ENCODE peak calls at places on chromosomes 4 and X, in nine cellular contexts. H is tibial nerve; B is transverse colon; D is CD8-positive, alpha-beta T cell; O is suprapubic skin; S is IMR-90; X is fibroblast of lung; T is heart right ventricle; F is kidney. E is an unnamed sample.
A peak's percentile ranks its signal among the peaks of the same experiment; 100 is the strongest.

GRCh38 chr4:2042947-2043395 is 16.2 kb upstream of the NAT8L start:
- DNase-seq in H (no peak), B (no peak), D (no peak), O (peak; percentile 67), S (no peak), X (no peak), T (no peak), F (peak; percentile 41), E (no peak)

GRCh38 chr4:169640261-169640880 is 20.0 kb downstream of the CLCN3 start:
- DNase-seq in H (no peak), B (no peak), D (no peak), O (no peak), S (peak; percentile 91), X (peak; percentile 67), T (no peak), F (no peak), E (no peak)

GRCh38 chr4:7460591-7460990 is 25.9 kb upstream of the PSAPL1 start:
- DNase-seq in H (peak; percentile 31), B (no peak), D (no peak), O (no peak), S (peak; percentile 7), X (peak; percentile 1), T (peak; percentile 31), F (no peak), E (no peak)

GRCh38 chr4:105520819-105521790 is 31.3 kb upstream of the ARHGEF38 start:
- DNase-seq in H (peak; percentile 69), B (peak; percentile 45), D (no peak), O (no peak), S (peak; percentile 32), X (peak; percentile 42), T (peak; percentile 27), F (no peak), E (peak; percentile 36)

GRCh38 chr4:186823989-186824388 is 100.3 kb upstream of the FAT1 start:
- DNase-seq in H (no peak), B (no peak), D (no peak), O (no peak), S (peak; percentile 87), X (peak; percentile 46), T (no peak), F (no peak), E (no peak)

GRCh38 chr4:83340692-83341343 is 6.2 kb upstream of the HPSE start:
- DNase-seq in H (no peak), B (no peak), D (peak; percentile 20), O (no peak), S (no peak), X (no peak), T (no peak), F (no peak), E (no peak)

GRCh38 chrX:87517571-87518141 is at the start of gene KLHL4:
- DNase-seq in H (no peak), B (no peak), D (peak; percentile 5), O (no peak), S (peak; percentile 74), X (peak; percentile 97), T (peak; percentile 28), F (no peak), E (peak; percentile 82)

GRCh38 chr4:24843121-24843520 is 47.7 kb downstream of the SOD3 start:
- DNase-seq in H (no peak), B (no peak), D (no peak), O (no peak), S (no peak), X (no peak), T (no peak), F (no peak), E (no peak)

GRCh38 chr4:41881931-41882621 is 53.2 kb upstream of the TMEM33 start:
- DNase-seq in H (no peak), B (no peak), D (no peak), O (no peak), S (no peak), X (no peak), T (no peak), F (no peak), E (no peak)

GRCh38 chr4:113371061-113371460 is 321.6 kb downstream of the ANK2 start:
- DNase-seq in H (no peak), B (no peak), D (no peak), O (no peak), S (no peak), X (no peak), T (no peak), F (no peak), E (no peak)

GRCh38 chrX:73127700-73128241 is 48.5 kb upstream of the PABPC1L2A start:
- DNase-seq in H (no peak), B (no peak), D (no peak), O (no peak), S (no peak), X (no peak), T (peak; percentile 5), F (peak; percentile 54), E (no peak)

GRCh38 chr4:26319467-26320158 is 1.2 kb upstream of the RBPJ start:
- DNase-seq in H (peak; percentile 97), B (peak; percentile 99), D (peak; percentile 93), O (peak; percentile 98), S (peak; percentile 100), X (peak; percentile 99), T (peak; percentile 98), F (peak; percentile 99), E (peak; percentile 99)
- TF ChIP-seq CTCF in H (no peak), B (peak; percentile 8), D (no peak), O (no peak), S (peak; percentile 27), X (no peak), T (no peak), F (peak; percentile 20), E (peak; percentile 3)

GRCh38 chr4:74659576-74660411 is 134.5 kb downstream of the BTC start:
- DNase-seq in H (no peak), B (peak; percentile 17), D (no peak), O (no peak), S (peak; percentile 99), X (peak; percentile 99), T (no peak), F (no peak), E (peak; percentile 100)
- H3K4me1 ChIP-seq in H (peaks cover 13% of the 10 kb centered on the region), B (peaks cover 21% of the 10 kb centered on the region), D (no peaks in the 10 kb centered on the region), O (peaks cover 6% of the 10 kb centered on the region), S (peaks cover 6% of the 10 kb centered on the region), X (peaks cover 3% of the 10 kb centered on the region), T (no peaks in the 10 kb centered on the region), F (no peaks in the 10 kb centered on the region), E (peaks cover 36% of the 10 kb centered on the region)

GRCh38 chr4:158896459-158897238 is 127.8 kb downstream of the FNIP2 start:
- DNase-seq in H (no peak), B (no peak), D (no peak), O (no peak), S (no peak), X (no peak), T (no peak), F (no peak), E (no peak)

GRCh38 chr4:158894826-158895225 is 126.0 kb downstream of the FNIP2 start:
- DNase-seq in H (no peak), B (no peak), D (no peak), O (no peak), S (no peak), X (no peak), T (no peak), F (no peak), E (no peak)

GRCh38 chr4:158890294-158890693 is 121.5 kb downstream of the FNIP2 start:
- DNase-seq in H (no peak), B (no peak), D (no peak), O (no peak), S (no peak), X (no peak), T (no peak), F (no peak), E (no peak)

GRCh38 chr4:158895797-158896442 is 127.1 kb downstream of the FNIP2 start:
- DNase-seq in H (no peak), B (peak; percentile 11), D (no peak), O (no peak), S (peak; percentile 46), X (peak; percentile 25), T (no peak), F (no peak), E (peak; percentile 5)

DNA sequence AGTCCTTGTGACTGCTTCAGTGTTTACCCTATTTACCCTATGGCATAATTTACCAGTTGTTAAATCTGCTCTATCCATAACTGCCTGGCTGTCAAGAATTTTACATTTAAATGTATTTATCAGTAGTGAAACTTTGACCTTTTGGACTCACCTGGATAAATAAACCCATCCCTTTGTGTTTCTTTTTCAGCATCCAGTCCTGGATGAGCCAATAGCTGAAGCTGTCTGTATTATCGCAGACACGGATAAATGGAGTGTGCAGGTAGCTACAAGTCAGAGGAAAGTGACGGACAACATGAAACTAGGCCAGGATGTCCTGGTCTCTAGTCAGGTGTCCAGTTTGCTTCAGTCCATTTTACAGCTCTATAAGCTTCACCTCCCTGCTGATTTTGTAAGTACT is 122.4 kb downstream of the FNIP2 start:
- DNase-seq in H (no peak), B (no peak), D (no peak), O (no peak), S (no peak), X (no peak), T (no peak), F (no peak), E (no peak)
- H3K36me3 ChIP-seq in H (no peaks in the 10 kb centered on the region), B (no peaks in the 10 kb centered on the region), D (no peaks in the 10 kb centered on the region), O (peaks cover 26% of the 10 kb centered on the region), S (peaks cover 11% of the 10 kb centered on the region), X (no peaks in the 10 kb centered on the region), T (no peaks in the 10 kb centered on the region), F (peaks cover 22% of the 10 kb centered on the region), E (no peaks in the 10 kb centered on the region)

DNA sequence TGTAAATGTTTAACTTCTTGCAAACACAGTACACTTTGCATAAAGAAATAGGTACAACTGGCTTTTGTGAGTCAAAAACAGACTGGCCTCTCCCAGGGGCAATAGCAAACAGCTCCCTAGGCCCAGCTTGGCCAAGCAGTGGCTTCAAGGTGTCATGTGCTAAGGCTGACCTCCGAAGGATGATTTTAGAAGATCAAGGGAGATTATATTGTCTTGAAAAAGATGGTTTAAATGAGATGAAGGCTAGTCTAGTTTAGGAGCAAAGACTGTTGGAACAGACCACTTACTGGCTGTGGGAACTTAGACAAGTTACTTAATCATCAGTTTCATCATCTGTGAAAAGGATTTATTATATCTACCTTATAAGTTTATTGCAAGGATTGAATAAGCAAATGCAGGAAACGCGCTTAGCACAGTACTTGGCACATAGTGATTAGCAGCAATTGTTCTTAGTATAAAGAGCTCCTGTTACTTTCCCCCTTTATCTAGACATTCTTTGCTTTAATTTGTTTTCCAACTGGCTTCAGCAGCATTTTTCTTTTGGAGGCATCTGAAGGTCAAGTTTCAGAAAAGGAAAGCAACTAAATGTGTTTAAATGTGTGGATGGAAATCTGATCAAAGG is 17.2 kb downstream of the ANXA3 start:
- DNase-seq in H (no peak), B (no peak), D (no peak), O (no peak), S (no peak), X (no peak), T (no peak), F (no peak), E (no peak)
- TF ChIP-seq CTCF in H (no peak), B (no peak), D (no peak), O (no peak), S (no peak), X (no peak), T (no peak), F (no peak), E (no peak)

GRCh38 chr4:8502371-8502770 is 61.8 kb downstream of the TRMT44 start:
- DNase-seq in H (no peak), B (no peak), D (no peak), O (no peak), S (no peak), X (no peak), T (no peak), F (no peak), E (no peak)
- H3K4me1 ChIP-seq in H (peaks cover 54% of the 10 kb centered on the region), B (peaks cover 21% of the 10 kb centered on the region), D (no peaks in the 10 kb centered on the region), O (peaks cover 22% of the 10 kb centered on the region), S (peaks cover 15% of the 10 kb centered on the region), X (peaks cover 13% of the 10 kb centered on the region), T (peaks cover 16% of the 10 kb centered on the region), F (peaks cover 8% of the 10 kb centered on the region), E (peaks cover 5% of the 10 kb centered on the region)